ENCODE peak calls at places on chromosomes 11 and 22, in six cellular contexts. D, W, O, H, Y and X are unnamed samples.
A peak's percentile ranks its signal among the peaks of the same experiment; 100 is the strongest.

GRCh38 chr11:121881806-121882205 is 234.2 kb downstream of the BLID start:
- DNase-seq in D (no peak), W (no peak), O (no peak), H (peak; percentile 35), Y (no peak), X (no peak)

GRCh38 chr22:47328550-47329243 is 566.2 kb downstream of the TBC1D22A start:
- DNase-seq in D (peak; percentile 59), W (no peak), O (no peak), H (peak; percentile 96), Y (peak; percentile 84), X (no peak)

GRCh38 chr11:17148536-17148935 is 59.2 kb downstream of the PIK3C2A start:
- DNase-seq in D (no peak), W (no peak), O (no peak), H (peak; percentile 26), Y (no peak), X (no peak)

GRCh38 chr11:60514055-60514454 is 1.1 kb upstream of the MS4A13 start:
- DNase-seq in D (no peak), W (no peak), O (no peak), H (no peak), Y (no peak), X (no peak)

GRCh38 chr22:47281126-47282106 is 519.0 kb downstream of the TBC1D22A start:
- DNase-seq in D (no peak), W (no peak), O (no peak), H (peak; percentile 60), Y (peak; percentile 28), X (no peak)

GRCh38 chr11:69726019-69726418 is 22.2 kb upstream of the FGF19 start:
- DNase-seq in D (no peak), W (no peak), O (no peak), H (no peak), Y (no peak), X (no peak)

GRCh38 chr11:69460540-69461257 is 20.8 kb upstream of the LINC01488 start:
- DNase-seq in D (no peak), W (no peak), O (no peak), H (peak; percentile 93), Y (peak; percentile 28), X (no peak)

GRCh38 chr11:65445604-65446445 is 23.2 kb downstream of the NEAT1 start:
- DNase-seq in D (no peak), W (no peak), O (no peak), H (peak; percentile 41), Y (no peak), X (no peak)

GRCh38 chr22:45738206-45738605 is 66.6 kb downstream of the ATXN10 start:
- DNase-seq in D (no peak), W (no peak), O (no peak), H (no peak), Y (no peak), X (no peak)

GRCh38 chr22:46104170-46104880 is 46.0 kb upstream of the PPARA start:
- DNase-seq in D (peak; percentile 82), W (no peak), O (no peak), H (no peak), Y (no peak), X (no peak)

GRCh38 chr11:36420025-36420424 is 90.0 kb downstream of the TRAF6 start:
- DNase-seq in D (no peak), W (no peak), O (no peak), H (no peak), Y (no peak), X (no peak)

GRCh38 chr11:47443028-47443700 is 5.8 kb downstream of the RAPSN start:
- DNase-seq in D (peak; percentile 34), W (no peak), O (no peak), H (no peak), Y (no peak), X (no peak)

GRCh38 chr11:34749666-34750659 is 129.1 kb downstream of the EHF start:
- DNase-seq in D (no peak), W (no peak), O (peak; percentile 69), H (peak; percentile 95), Y (peak; percentile 95), X (no peak)

DNA sequence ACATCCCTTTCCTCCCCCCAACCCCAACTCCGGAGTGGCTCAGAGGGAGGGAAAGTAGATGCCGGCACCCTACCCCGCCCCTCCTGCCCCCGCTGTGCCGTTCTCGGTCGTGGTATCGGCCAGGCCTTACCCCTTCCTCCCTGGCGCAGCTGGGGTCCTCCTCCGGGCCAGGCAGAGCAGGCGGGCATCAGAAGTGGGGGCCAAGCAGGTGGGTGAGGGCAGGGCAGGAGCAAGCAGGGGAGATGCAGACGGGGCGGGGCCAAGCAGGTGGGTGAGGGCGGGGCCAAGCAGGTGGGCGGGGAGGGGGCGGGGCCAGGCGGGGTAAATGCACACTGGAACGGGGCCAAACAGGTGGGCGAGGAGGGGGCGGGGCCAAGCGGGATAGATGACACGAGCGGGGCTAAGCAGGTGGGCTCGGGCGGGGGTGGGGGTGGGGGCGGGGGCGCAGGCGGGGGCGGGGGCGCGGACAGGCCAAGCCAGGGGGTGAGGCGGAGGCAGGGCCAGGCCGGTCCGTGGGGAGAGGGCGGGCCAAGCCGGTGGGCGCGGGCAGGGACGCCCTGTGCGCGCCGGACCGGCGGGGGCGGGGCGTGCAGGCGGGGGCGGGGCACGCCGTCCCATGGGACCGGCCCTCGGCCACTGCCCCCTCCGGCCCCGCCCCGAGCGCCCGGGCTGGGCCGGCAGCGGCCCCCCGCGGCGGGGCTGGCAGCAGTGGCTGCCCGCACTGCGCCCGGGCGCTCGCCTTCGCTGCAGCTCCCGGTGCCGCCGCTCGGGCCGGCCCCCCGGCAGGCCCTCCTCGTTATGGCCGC is at the start of the genes KCNQ1 and TRPM5:
- DNase-seq in D (no peak), W (no peak), O (peak; percentile 68), H (no peak), Y (no peak), X (peak; percentile 33)
- TF ChIP-seq CTCF in D (no peak), W (no peak), O (no peak), H (no peak), Y (no peak), X (no peak)

DNA sequence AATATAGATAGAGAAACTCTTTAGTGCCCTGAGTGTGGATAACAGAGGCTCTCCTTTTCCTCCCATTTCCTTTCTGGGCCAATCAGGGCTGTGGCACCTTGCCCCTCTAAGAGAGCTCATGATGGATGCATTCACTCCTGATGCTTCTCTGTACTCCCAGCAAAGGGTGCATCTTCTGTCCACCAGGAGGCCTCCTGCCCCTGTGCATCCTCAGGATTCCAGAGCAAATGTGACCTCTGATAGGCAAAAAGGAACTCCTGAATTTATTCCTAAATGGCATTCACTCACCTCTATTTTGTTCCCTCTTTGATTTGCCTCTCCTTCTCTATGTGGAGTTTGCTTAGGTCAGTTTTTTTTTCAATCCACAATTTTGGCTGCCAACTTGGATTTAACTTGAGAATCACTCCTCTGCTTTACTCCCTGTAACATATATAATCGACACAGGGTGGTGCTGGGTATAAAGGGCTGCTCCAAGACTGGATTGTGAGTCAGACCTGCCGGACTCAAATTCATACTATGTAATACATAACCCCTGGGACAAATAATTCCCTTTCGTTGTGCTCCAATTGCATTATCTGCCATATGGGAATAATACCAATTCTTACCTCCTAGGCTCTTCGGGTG is 1.1 kb upstream of the MRGPRX4 start:
- DNase-seq in D (peak; percentile 11), W (no peak), O (no peak), H (no peak), Y (no peak), X (peak; percentile 36)
- TF ChIP-seq CTCF in D (peak; percentile 49), W (peak; percentile 62), O (no peak), H (peak; percentile 46), Y (peak; percentile 45), X (peak; percentile 39)

GRCh38 chr11:123018702-123019101 is 37.1 kb upstream of the BSX start:
- DNase-seq in D (no peak), W (no peak), O (peak; percentile 18), H (no peak), Y (no peak), X (no peak)

GRCh38 chr11:123020968-123021367 is 39.3 kb upstream of the BSX start:
- DNase-seq in D (peak; percentile 51), W (no peak), O (no peak), H (peak; percentile 51), Y (peak; percentile 12), X (peak; percentile 39)
- TF ChIP-seq CTCF in D (peak; percentile 79), W (peak; percentile 42), O (peak; percentile 8), H (peak; percentile 77), Y (peak; percentile 78), X (peak; percentile 39)

DNA sequence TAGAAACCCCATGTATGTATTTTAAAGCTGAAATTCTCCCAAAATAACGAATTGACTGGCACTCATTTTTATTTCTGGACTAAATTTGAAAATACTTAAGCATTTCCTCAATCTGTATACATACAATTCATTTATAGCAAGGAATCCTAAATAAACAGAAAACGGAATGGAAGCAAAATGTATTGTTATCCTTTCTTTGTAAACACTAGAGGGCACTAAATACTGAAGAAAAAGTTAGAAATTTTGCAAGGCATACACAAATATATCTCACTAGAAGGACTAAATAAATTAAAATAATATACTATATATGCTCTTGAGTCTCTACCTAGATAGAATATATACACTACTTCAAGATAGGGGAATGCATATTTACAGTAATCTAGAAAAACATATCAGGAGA is 23.1 kb upstream of the ANO5 start:
- DNase-seq in D (no peak), W (no peak), O (no peak), H (no peak), Y (no peak), X (no peak)
- TF ChIP-seq CTCF in D (peak; percentile 18), W (peak; percentile 59), O (no peak), H (no peak), Y (no peak), X (peak; percentile 47)

DNA sequence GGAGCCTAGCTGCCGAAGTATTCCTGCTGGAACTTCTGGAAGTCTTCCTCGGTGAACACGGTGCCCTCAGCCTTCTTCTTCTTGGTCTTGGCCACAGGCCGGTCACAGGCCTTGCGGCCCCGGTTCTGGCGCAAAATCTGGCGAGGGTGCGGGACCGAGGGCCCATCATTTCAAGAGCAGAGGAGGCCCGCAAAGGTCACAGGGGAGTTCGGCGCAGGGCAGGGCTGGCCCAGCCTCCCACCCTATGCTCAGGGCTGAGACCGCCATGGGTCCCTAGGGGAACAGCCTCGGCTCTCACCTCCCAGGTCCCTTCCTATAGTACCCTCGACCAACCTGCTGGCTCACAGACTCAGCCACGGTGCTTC is 3.1 kb downstream of the RPS19BP1 start:
- DNase-seq in D (no peak), W (no peak), O (no peak), H (no peak), Y (no peak), X (no peak)
- TF ChIP-seq CTCF in D (no peak), W (no peak), O (no peak), H (no peak), Y (no peak), X (peak; percentile 34)

GRCh38 chr11:102573851-102574250 is 43.3 kb upstream of the MMP7 start:
- DNase-seq in D (no peak), W (no peak), O (no peak), H (no peak), Y (peak; percentile 16), X (no peak)
- TF ChIP-seq CTCF in D (no peak), W (no peak), O (no peak), H (no peak), Y (no peak), X (no peak)

GRCh38 chr11:88402784-88403183 is 65.2 kb upstream of the CTSC start:
- DNase-seq in D (no peak), W (no peak), O (no peak), H (no peak), Y (no peak), X (no peak)

GRCh38 chr11:88404363-88404762 is 66.8 kb upstream of the CTSC start:
- DNase-seq in D (no peak), W (no peak), O (no peak), H (no peak), Y (no peak), X (no peak)

GRCh38 chr11:88405853-88406252 is 68.3 kb upstream of the CTSC start:
- DNase-seq in D (no peak), W (no peak), O (no peak), H (no peak), Y (no peak), X (no peak)

GRCh38 chr11:88406871-88407270 is 69.3 kb upstream of the CTSC start:
- DNase-seq in D (no peak), W (no peak), O (no peak), H (no peak), Y (no peak), X (no peak)

GRCh38 chr11:88404932-88405710 is 67.6 kb upstream of the CTSC start:
- DNase-seq in D (no peak), W (no peak), O (no peak), H (no peak), Y (no peak), X (no peak)
- TF ChIP-seq CTCF in D (no peak), W (no peak), O (no peak), H (no peak), Y (no peak), X (no peak)